ENCODE peak calls at places on chromosomes 7 and 10, in ten cellular contexts. C is osteoblast, Z is heart right ventricle, R is brain microvascular endothelial cell, X is ovary, A is Peyer's patch, F is AG04449, U is IMR-90, P is lower leg skin, N is AG10803. I is an unnamed sample.

GRCh38 chr10:123301077-123301875 is 147.1 kb downstream of the BUB3 start:
- DNase-seq in Z (no peak), R (no peak), F (no peak), A (no peak), P (peak), C (peak), X (no peak), U (no peak), N (no peak), I (no peak)

GRCh38 chr10:43249962-43250624 is 16.8 kb downstream of the RASGEF1A start:
- DNase-seq in C (peak), P (peak), A (peak), N (no peak), U (no peak), Z (no peak), F (no peak), R (no peak), X (peak), I (no peak)

GRCh38 chr7:51279391-51280023 is 37.1 kb downstream of the COBL start:
- DNase-seq in R (no peak), Z (no peak), C (no peak), P (no peak), F (no peak), X (no peak), N (no peak), U (no peak), A (no peak), I (no peak)

GRCh38 chr7:154677454-154677853 is 325.5 kb downstream of the PAXIP1 start:
- DNase-seq in X (no peak), P (no peak), U (no peak), N (no peak), F (no peak), R (no peak), Z (no peak), A (no peak), C (no peak), I (no peak)

GRCh38 chr10:6936931-6937330 is 356.9 kb upstream of the PRKCQ start:
- DNase-seq in U (no peak), Z (no peak), N (no peak), F (no peak), R (no peak), P (no peak), A (no peak), C (no peak), X (no peak), I (no peak)

GRCh38 chr7:150335101-150335773 is 6.2 kb downstream of the RARRES2 start:
- DNase-seq in X (no peak), P (no peak), Z (no peak), C (peak), N (peak), R (no peak), U (peak), A (no peak), F (peak), I (no peak)

GRCh38 chr7:6654113-6654841 is 17.2 kb downstream of the ZNF316 start:
- DNase-seq in N (no peak), U (no peak), Z (no peak), X (peak), F (no peak), P (peak), C (peak), A (no peak), R (no peak), I (no peak)

GRCh38 chr10:36475746-36476145 is 649.7 kb upstream of the ANKRD30A start:
- DNase-seq in Z (no peak), R (no peak), A (no peak), P (no peak), C (no peak), U (peak), F (no peak), X (no peak), N (no peak), I (no peak)

GRCh38 chr10:91462423-91462822 is 52.3 kb downstream of the HECTD2 start:
- DNase-seq in A (no peak), C (no peak), F (peak), X (no peak), R (peak), N (peak), Z (no peak), P (no peak), U (peak), I (peak)

GRCh38 chr10:60444494-60445064 is 54.9 kb upstream of the ANK3 start:
- DNase-seq in C (no peak), R (no peak), F (no peak), Z (no peak), X (no peak), N (peak), A (no peak), P (no peak), U (peak), I (no peak)

GRCh38 chr7:121244120-121244865 is 84.5 kb upstream of the WNT16 start:
- DNase-seq in X (no peak), F (no peak), P (no peak), U (no peak), C (peak), N (peak), Z (no peak), R (no peak), A (no peak), I (no peak)

GRCh38 chr7:100222445-100223132 is 2.8 kb downstream of the PVRIG start:
- DNase-seq in F (no peak), Z (no peak), A (no peak), U (no peak), C (no peak), R (no peak), P (no peak), N (no peak), X (no peak), I (no peak)
- H3K4me3 ChIP-seq in F (no peak), Z (no peak), A (no peak), U (no peak), C (no peak), R (no peak), P (no peak), N (no peak), X (no peak), I (no peak)

DNA sequence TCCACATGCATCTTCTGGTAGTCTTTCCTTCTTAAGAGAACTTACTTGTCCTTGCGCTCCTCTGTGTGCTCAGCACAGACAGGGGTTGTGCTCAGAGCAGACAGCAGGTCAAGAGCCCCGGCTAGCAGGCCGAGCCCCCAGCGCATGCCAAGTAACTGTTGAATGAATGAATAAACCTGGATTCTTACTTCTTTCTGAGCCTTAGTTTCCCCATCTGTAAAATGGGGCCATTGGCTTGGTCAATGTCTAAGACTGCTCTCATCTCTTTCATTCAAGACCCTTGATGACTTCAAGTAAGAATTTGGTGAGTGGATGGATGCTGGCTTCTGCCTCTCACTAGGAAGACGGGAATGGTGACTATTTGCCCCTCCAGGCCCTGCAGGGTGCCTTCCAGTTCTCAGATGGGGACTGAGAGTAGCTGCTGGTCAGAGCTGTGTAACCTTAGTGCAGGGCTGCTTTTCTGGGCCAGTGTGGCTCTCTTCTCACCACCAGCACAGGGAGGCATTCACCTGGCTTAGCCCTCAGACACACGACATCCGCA is 78.1 kb downstream of the CDH23 start:
- DNase-seq in A (no peak), U (no peak), C (no peak), N (no peak), Z (no peak), F (no peak), R (no peak), X (no peak), P (no peak), I (no peak)
- TF ChIP-seq CTCF in A (no peak), U (no peak), C (no peak), N (no peak), Z (no peak), F (no peak), R (no peak), X (no peak), P (no peak), I (no peak)

GRCh38 chr10:133334495-133335237 is 2.0 kb downstream of the CALY start:
- DNase-seq in N (no peak), A (no peak), U (no peak), X (no peak), F (no peak), C (peak), P (no peak), Z (no peak), R (no peak), I (no peak)
- H3K4me3 ChIP-seq in N (no peak), A (peak), U (peak), X (peak), F (peak), C (peak), P (no peak), Z (peak), R (peak), I (peak)

GRCh38 chr10:82150123-82150900 is 275.3 kb downstream of the NRG3 start:
- DNase-seq in F (no peak), P (no peak), Z (peak), R (no peak), X (no peak), C (no peak), N (no peak), A (no peak), U (no peak), I (peak)
- TF ChIP-seq CTCF in F (no peak), P (no peak), Z (no peak), R (no peak), X (no peak), C (no peak), N (no peak), A (no peak), U (no peak), I (peak)

GRCh38 chr7:24821045-24821853 is 64.0 kb upstream of the GSDME start:
- DNase-seq in U (peak), Z (peak), X (no peak), F (no peak), R (peak), A (peak), N (peak), C (peak), P (peak), I (no peak)
- H3K4me3 ChIP-seq in U (no peak), Z (no peak), X (no peak), F (no peak), R (no peak), A (no peak), N (no peak), C (peak), P (no peak), I (no peak)

GRCh38 chr7:18354108-18354507 is 141.4 kb upstream of the HDAC9 start:
- DNase-seq in R (no peak), P (no peak), C (no peak), A (no peak), F (no peak), X (no peak), Z (no peak), U (no peak), N (no peak), I (no peak)

GRCh38 chr7:18356195-18356645 is 139.3 kb upstream of the HDAC9 start:
- DNase-seq in N (peak), P (no peak), Z (no peak), X (no peak), C (peak), U (peak), R (no peak), F (no peak), A (no peak), I (no peak)

GRCh38 chr7:18354686-18355085 is 140.9 kb upstream of the HDAC9 start:
- DNase-seq in F (no peak), U (peak), N (no peak), Z (no peak), P (no peak), X (no peak), C (no peak), A (no peak), R (peak), I (no peak)

GRCh38 chr7:18361756-18362155 is 133.8 kb upstream of the HDAC9 start:
- DNase-seq in Z (no peak), F (no peak), R (no peak), A (peak), X (peak), N (no peak), C (no peak), U (no peak), P (no peak), I (peak)

DNA sequence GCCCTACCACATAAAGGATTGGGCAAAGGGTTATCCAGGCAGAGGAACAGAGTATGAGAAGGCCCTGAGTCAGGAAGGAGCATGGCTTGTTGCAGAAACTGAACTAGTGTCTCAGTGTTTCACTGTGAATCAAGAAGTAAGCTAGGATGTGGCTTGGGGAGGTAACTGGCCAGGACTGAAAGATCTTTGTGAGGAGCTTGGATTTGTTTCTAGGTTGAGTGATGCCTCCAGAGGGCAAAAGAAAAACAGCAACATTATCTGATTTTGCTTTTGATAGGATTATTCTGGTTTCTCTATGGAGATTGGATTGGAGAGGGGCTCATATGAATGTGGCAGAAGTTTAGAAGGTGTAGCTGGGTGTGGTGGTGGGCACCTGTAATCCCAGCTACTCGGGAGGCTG is 137.9 kb upstream of the HDAC9 start:
- DNase-seq in C (no peak), R (no peak), A (no peak), N (no peak), P (no peak), X (no peak), U (peak), Z (no peak), F (no peak), I (no peak)
- TF ChIP-seq CTCF in C (peak), R (peak), A (no peak), N (peak), P (no peak), X (no peak), U (peak), Z (no peak), F (peak), I (no peak)

GRCh38 chr7:28408974-28409715 is 3.2 kb upstream of the CREB5 start:
- DNase-seq in Z (peak), P (peak), R (peak), X (peak), U (peak), A (peak), F (peak), N (peak), C (peak), I (peak)

GRCh38 chr7:28410628-28411578 is 1.4 kb upstream of the CREB5 start:
- DNase-seq in U (peak), Z (peak), N (no peak), C (peak), X (peak), P (peak), F (no peak), A (peak), R (peak), I (no peak)

GRCh38 chr7:28409716-28410627 is 2.3 kb upstream of the CREB5 start:
- DNase-seq in P (peak), U (peak), C (peak), R (peak), X (peak), F (no peak), Z (peak), A (no peak), N (peak), I (no peak)

GRCh38 chr7:28414453-28414852 is 2.1 kb downstream of the CREB5 start:
- DNase-seq in A (no peak), U (no peak), C (no peak), R (no peak), F (no peak), P (no peak), Z (no peak), X (no peak), N (no peak), I (no peak)

GRCh38 chr7:28411876-28412662 is at the start of gene CREB5:
- DNase-seq in F (no peak), P (no peak), N (no peak), U (peak), C (no peak), Z (no peak), X (no peak), R (no peak), A (no peak), I (no peak)
- H3K4me3 ChIP-seq in F (no peak), P (no peak), N (no peak), U (no peak), C (peak), Z (peak), X (peak), R (no peak), A (no peak), I (no peak)

GRCh38 chr7:140006600-140006999 is 56.2 kb downstream of the PARP12 start:
- DNase-seq in A (peak), P (no peak), X (no peak), U (no peak), C (no peak), R (no peak), F (no peak), N (no peak), Z (no peak), I (no peak)

GRCh38 chr7:140005341-140005740 is 57.4 kb downstream of the PARP12 start:
- DNase-seq in F (no peak), Z (no peak), A (no peak), P (no peak), N (no peak), C (no peak), X (no peak), U (no peak), R (no peak), I (no peak)

GRCh38 chr7:140004672-140005071 is 58.1 kb downstream of the PARP12 start:
- DNase-seq in N (no peak), U (no peak), R (no peak), X (no peak), C (no peak), P (no peak), Z (no peak), F (no peak), A (peak), I (no peak)

GRCh38 chr7:140007051-140007690 is 55.6 kb downstream of the PARP12 start:
- DNase-seq in N (no peak), R (no peak), X (no peak), U (no peak), P (no peak), A (peak), F (no peak), Z (no peak), C (no peak), I (no peak)

GRCh38 chr7:140005754-140006503 is 56.8 kb downstream of the PARP12 start:
- DNase-seq in C (peak), A (peak), X (no peak), R (peak), U (no peak), F (no peak), Z (no peak), P (no peak), N (peak), I (no peak)
- TF ChIP-seq CTCF in C (peak), A (peak), X (no peak), R (peak), U (peak), F (peak), Z (no peak), P (no peak), N (peak), I (no peak)

GRCh38 chr10:96263684-96264083 is 7.7 kb downstream of the BLNK start:
- DNase-seq in P (no peak), X (no peak), N (no peak), R (no peak), U (no peak), C (no peak), A (no peak), Z (no peak), F (no peak), I (no peak)

GRCh38 chr10:96263173-96263572 is 8.2 kb downstream of the BLNK start:
- DNase-seq in Z (no peak), F (no peak), N (no peak), P (no peak), A (no peak), R (no peak), U (no peak), C (no peak), X (no peak), I (no peak)

GRCh38 chr10:96266118-96266770 is 5.1 kb downstream of the BLNK start:
- DNase-seq in A (no peak), N (no peak), P (peak), R (no peak), X (no peak), C (no peak), Z (no peak), F (no peak), U (no peak), I (no peak)

GRCh38 chr10:96267234-96267705 is 4.1 kb downstream of the BLNK start:
- DNase-seq in C (no peak), P (peak), A (no peak), U (no peak), N (no peak), Z (no peak), X (no peak), R (no peak), F (no peak), I (no peak)

DNA sequence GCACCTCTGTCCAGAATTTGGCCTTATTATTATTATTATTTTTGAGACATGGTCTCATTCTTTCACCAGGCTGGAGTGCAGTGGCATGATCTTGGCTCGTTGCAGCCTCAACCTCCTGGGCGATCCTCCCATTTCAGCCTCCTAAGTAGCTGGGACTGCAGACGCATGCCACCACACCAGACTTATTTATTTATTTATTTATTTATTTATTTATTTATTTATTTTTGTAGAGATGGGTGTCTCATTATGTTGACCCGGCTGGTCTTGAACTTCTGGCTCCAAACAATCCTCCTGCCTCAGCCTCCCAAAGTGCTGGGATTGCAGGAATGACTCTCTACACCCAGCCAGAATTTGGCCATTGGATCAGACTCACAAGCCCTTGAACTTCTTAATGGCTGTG is 6.4 kb downstream of the BLNK start:
- DNase-seq in N (no peak), A (no peak), Z (no peak), R (no peak), F (no peak), X (no peak), P (peak), U (no peak), C (no peak), I (no peak)
- H3K4me3 ChIP-seq in N (no peak), A (no peak), Z (no peak), R (no peak), F (no peak), X (no peak), P (no peak), U (no peak), C (no peak), I (no peak)

DNA sequence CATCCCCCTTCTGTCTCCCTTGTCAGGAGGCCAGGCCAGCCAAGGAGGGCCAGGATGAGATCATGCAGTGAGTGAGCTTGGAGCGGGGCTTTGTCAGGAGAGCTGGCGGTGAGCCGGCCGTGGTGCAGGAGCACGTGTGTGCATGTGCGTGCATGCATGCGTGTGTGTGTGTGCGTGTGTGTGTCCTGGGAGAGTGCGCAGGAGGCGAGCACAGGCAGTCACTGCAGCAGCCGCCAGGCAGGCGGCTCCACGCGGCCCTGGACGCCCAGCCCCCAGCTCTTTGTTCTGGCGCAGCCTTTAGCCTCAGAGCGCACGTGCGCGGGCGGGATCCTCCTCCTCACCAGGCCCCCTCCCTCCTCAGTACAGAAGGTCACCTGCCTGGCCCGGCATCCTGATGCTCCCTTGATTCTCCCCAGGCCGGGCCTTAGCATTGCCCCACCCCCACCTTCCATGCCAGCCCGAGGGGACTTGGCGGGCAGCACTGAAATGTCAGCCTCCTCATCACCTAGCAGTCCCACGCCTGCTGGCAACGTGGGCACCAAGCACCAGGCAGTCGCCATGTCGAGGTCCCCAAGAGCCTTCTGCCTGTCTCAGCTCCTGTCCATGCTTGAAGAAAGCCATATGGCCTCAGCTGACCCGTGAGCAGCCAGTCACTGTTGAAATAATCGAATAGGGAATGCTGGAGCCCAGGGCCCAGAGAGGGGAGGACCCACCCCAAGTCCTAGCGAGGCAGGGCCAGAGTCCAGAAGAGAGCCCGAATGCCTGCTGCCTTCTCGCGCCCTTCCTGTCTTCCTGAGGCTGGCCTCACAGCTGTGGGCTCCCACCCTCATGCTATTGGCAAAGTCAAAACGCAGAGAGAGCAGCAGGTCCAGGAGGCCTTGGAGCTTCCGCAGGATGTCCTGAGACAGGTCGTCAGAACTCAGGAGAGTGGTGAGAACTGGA is 125.9 kb upstream of the PPIF start:
- DNase-seq in R (peak), X (peak), N (peak), U (peak), P (no peak), F (no peak), Z (peak), C (no peak), A (peak), I (no peak)
- TF ChIP-seq CTCF in R (no peak), X (no peak), N (no peak), U (no peak), P (no peak), F (no peak), Z (no peak), C (no peak), A (no peak), I (no peak)